ENCODE peak calls at places on chromosome 18, in seven cellular contexts. E is transverse colon, A is sigmoid colon, Y is K562, X is endothelial cell of umbilical vein, P is breast epithelium, B is suprapubic skin. O is an unnamed sample.
A peak's percentile ranks its signal among the peaks of the same experiment; 100 is the strongest.

GRCh38 chr18:79614211-79615028 is 65.2 kb upstream of the CTDP1 start:
- DNase-seq in B (peak; percentile 79), Y (no peak), X (no peak), P (no peak), E (no peak), A (peak; percentile 29), O (peak; percentile 47)

GRCh38 chr18:47677952-47678351 is 252.5 kb downstream of the SMAD2 start:
- DNase-seq in A (no peak), P (no peak), B (no peak), E (no peak), X (no peak), Y (no peak), O (no peak)

GRCh38 chr18:62529597-62529996 is 6.8 kb downstream of the ZCCHC2 start:
- DNase-seq in B (no peak), P (no peak), X (no peak), E (no peak), Y (no peak), A (no peak), O (no peak)

GRCh38 chr18:79749251-79750191 is 48.2 kb upstream of the KCNG2 start:
- DNase-seq in X (no peak), E (no peak), Y (no peak), B (peak; percentile 56), A (peak; percentile 32), P (no peak), O (peak; percentile 10)

GRCh38 chr18:27382477-27383216 is 197.5 kb upstream of the CHST9 start:
- DNase-seq in E (no peak), B (no peak), X (no peak), P (no peak), Y (no peak), A (no peak), O (no peak)

GRCh38 chr18:79540161-79540913 is 139.3 kb upstream of the CTDP1 start:
- DNase-seq in X (no peak), B (peak; percentile 50), P (peak; percentile 87), Y (no peak), A (peak; percentile 55), E (no peak), O (peak; percentile 10)

GRCh38 chr18:2139676-2140075 is 431.6 kb downstream of the METTL4 start:
- DNase-seq in E (no peak), X (no peak), Y (no peak), P (no peak), B (no peak), A (no peak), O (no peak)

GRCh38 chr18:62437520-62438329 is 85.1 kb upstream of the ZCCHC2 start:
- DNase-seq in X (peak; percentile 44), B (no peak), Y (peak; percentile 29), E (peak; percentile 17), P (peak; percentile 68), A (no peak), O (no peak)

GRCh38 chr18:79422022-79422782 is 26.5 kb downstream of the NFATC1 start:
- DNase-seq in X (no peak), Y (no peak), B (no peak), A (no peak), E (no peak), P (no peak), O (peak; percentile 70)

GRCh38 chr18:68494802-68495560 is 219.9 kb downstream of the TMX3 start:
- DNase-seq in Y (no peak), P (no peak), X (no peak), B (no peak), E (no peak), A (no peak), O (no peak)

GRCh38 chr18:63090334-63090733 is 229.2 kb downstream of the BCL2 start:
- DNase-seq in Y (no peak), X (no peak), A (peak; percentile 88), E (no peak), P (no peak), B (no peak), O (no peak)

GRCh38 chr18:12741351-12741750 is 38.5 kb downstream of the PSMG2 start:
- DNase-seq in X (no peak), E (no peak), Y (no peak), P (no peak), A (no peak), B (no peak), O (no peak)

GRCh38 chr18:27861539-27861938 is 315.4 kb downstream of the CDH2 start:
- DNase-seq in A (no peak), B (no peak), Y (no peak), X (no peak), E (no peak), P (no peak), O (no peak)

GRCh38 chr18:1503847-1504246 is 599.2 kb downstream of the ADCYAP1 start:
- DNase-seq in A (no peak), P (no peak), X (no peak), Y (no peak), B (no peak), E (no peak), O (no peak)

GRCh38 chr18:58848685-58849084 is 16.0 kb upstream of the ZNF532 start:
- DNase-seq in A (no peak), Y (no peak), P (no peak), X (no peak), B (no peak), E (no peak), O (no peak)

GRCh38 chr18:72013512-72013911 is 530.6 kb downstream of the CBLN2 start:
- DNase-seq in P (no peak), B (no peak), X (no peak), A (no peak), E (no peak), Y (no peak), O (no peak)

GRCh38 chr18:36284671-36285295 is 12.7 kb upstream of the FHOD3 start:
- DNase-seq in X (peak; percentile 71), Y (peak; percentile 51), A (no peak), E (peak; percentile 37), P (no peak), B (no peak), O (no peak)

GRCh38 chr18:64276736-64277135 is 127.8 kb upstream of the LINC00305 start:
- DNase-seq in P (no peak), Y (no peak), X (peak; percentile 52), E (no peak), B (no peak), A (no peak), O (no peak)

GRCh38 chr18:76722224-76723061 is 99.9 kb upstream of the ZNF236 start:
- DNase-seq in X (no peak), Y (no peak), A (no peak), B (no peak), E (no peak), P (no peak), O (no peak)

GRCh38 chr18:23718243-23718720 is 29.0 kb downstream of the LAMA3 start:
- DNase-seq in P (no peak), A (no peak), E (no peak), X (peak; percentile 31), B (no peak), Y (peak; percentile 43), O (no peak)

GRCh38 chr18:70421471-70421870 is 132.6 kb downstream of the SOCS6 start:
- DNase-seq in X (peak; percentile 85), B (no peak), A (no peak), P (no peak), Y (no peak), E (no peak), O (no peak)

GRCh38 chr18:75115514-75115913 is 93.4 kb downstream of the PTGR3 start:
- DNase-seq in P (no peak), B (no peak), X (no peak), A (no peak), Y (no peak), E (no peak), O (no peak)

GRCh38 chr18:75111673-75112485 is 97.1 kb downstream of the PTGR3 start:
- DNase-seq in P (no peak), A (no peak), X (no peak), Y (no peak), B (no peak), E (no peak), O (no peak)

GRCh38 chr18:75113455-75113854 is 95.5 kb downstream of the PTGR3 start:
- DNase-seq in X (no peak), P (no peak), E (no peak), Y (no peak), B (no peak), A (no peak), O (no peak)

GRCh38 chr18:75112486-75113096 is 96.3 kb downstream of the PTGR3 start:
- DNase-seq in X (no peak), P (no peak), B (no peak), Y (no peak), A (no peak), E (no peak), O (no peak)

DNA sequence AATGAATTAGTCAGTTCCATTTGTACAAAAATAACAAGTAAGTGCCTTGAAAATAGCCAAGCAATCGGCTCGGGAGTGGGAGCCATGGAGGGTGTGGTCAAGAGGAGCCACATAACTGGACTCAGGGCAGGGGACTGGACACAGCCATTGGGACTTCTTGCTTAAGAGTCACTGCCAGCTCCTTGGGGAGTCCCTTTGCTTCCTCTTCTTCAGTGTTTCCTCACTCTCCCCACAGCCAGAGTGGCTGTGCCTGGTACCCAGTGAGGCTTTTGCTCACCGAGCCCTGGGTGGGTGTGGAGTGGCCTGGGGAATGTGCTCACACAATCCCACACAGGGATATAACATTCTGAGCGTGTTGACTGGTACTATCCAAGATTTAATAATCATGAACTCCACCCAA is 94.7 kb downstream of the PTGR3 start:
- DNase-seq in E (no peak), X (no peak), P (no peak), Y (no peak), B (no peak), A (no peak), O (no peak)
- TF ChIP-seq POLR2AphosphoS5 in E (no peak), X (no peak), P (no peak), Y (no peak), B (no peak), A (no peak), O (no peak)

DNA sequence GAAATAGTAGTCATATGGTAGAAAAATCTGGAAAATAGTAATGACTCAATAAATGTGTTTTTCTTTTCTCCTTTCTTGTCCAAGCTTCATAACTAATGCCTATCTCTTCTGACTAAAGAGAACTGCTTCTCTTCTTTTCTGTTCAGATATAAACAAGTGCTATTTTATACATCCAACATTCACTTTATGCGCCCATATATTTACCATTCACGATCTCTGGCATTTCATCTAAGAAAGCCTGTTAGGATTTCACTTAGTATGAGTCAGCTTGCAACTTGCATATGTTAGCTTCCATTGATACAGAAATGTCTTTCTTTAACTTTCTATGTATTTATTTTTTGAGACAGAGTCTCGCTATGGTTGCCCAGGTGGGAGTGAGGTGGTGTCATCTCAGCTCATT is 224.9 kb downstream of the VAPA start:
- DNase-seq in B (no peak), X (no peak), P (no peak), Y (no peak), A (no peak), E (no peak), O (no peak)
- H3K4me1 ChIP-seq in B (peaks cover 29% of the 10 kb centered on the region), X (peaks cover 9% of the 10 kb centered on the region), P (no peaks in the 10 kb centered on the region), Y (no peaks in the 10 kb centered on the region), A (no peaks in the 10 kb centered on the region), E (peaks cover 7% of the 10 kb centered on the region), O (peaks cover 23% of the 10 kb centered on the region)

DNA sequence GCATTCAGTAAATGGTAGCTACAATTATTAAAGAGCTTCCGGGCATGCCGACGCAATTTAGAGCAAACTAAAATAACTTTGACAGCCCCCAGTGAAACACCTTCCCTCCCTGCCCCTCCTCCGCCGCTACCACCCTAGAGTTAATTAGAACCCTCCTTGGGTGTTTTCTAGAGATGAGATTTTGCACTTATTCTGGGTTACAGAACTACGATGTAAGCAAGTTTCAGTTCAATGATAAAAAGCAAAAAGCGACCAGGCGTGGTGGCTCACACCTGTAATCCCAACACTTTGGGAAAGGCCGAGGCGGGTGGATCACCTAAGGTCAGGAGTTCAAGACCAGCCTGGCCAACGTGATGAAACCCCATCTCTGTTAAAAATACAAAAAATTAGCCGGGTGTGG is 32.6 kb downstream of the SMAD7 start:
- DNase-seq in P (no peak), B (no peak), E (no peak), A (peak; percentile 39), Y (no peak), X (no peak), O (no peak)
- TF ChIP-seq POLR2A in P (no peak), B (no peak), E (no peak), A (no peak), Y (no peak), X (no peak), O (no peak)

GRCh38 chr18:3595282-3596273 is 145.6 kb downstream of the TGIF1 start:
- DNase-seq in B (no peak), P (peak; percentile 45), E (peak; percentile 44), A (peak; percentile 82), Y (peak; percentile 64), X (peak; percentile 98), O (no peak)
- TF ChIP-seq POLR2AphosphoS5 in B (no peak), P (no peak), E (peak; percentile 81), A (peak; percentile 70), Y (peak; percentile 35), X (peak; percentile 51), O (peak; percentile 81)